ENCODE peak calls at places on chromosomes 4 and X, in five cellular contexts. O is lower lobe of right lung, R is osteoblast, J is cardiac fibroblast, T is WERI-Rb-1. N is an unnamed sample.

GRCh38 chrX:17674611-17675010 is 62.7 kb upstream of the SCML1 start:
- DNase-seq in O (no peak), J (peak), T (no peak), R (no peak), N (peak)

GRCh38 chrX:148259990-148260389 is 240.4 kb upstream of the AFF2 start:
- DNase-seq in T (no peak), J (no peak), O (no peak), R (no peak), N (no peak)

GRCh38 chrX:129760155-129760554 is 19.6 kb upstream of the SASH3 start:
- DNase-seq in J (no peak), R (no peak), O (no peak), T (no peak), N (no peak)

GRCh38 chr4:79920454-79920853 is 152.6 kb downstream of the ANTXR2 start:
- DNase-seq in R (no peak), T (no peak), O (no peak), J (no peak), N (no peak)

GRCh38 chrX:54007682-54008081 is 36.6 kb downstream of the PHF8 start:
- DNase-seq in T (no peak), O (no peak), R (no peak), J (no peak), N (no peak)

GRCh38 chr4:151169223-151169622 is 69.8 kb downstream of the RPS3A start:
- DNase-seq in T (peak), R (peak), J (peak), O (no peak), N (no peak)

GRCh38 chr4:673349-674091 is 556 bp downstream of the ATP5ME start:
- DNase-seq in R (peak), O (peak), T (no peak), J (peak), N (no peak)

GRCh38 chrX:16148896-16149295 is 18.4 kb upstream of the MAGEB17 start:
- DNase-seq in R (no peak), J (no peak), O (no peak), T (no peak), N (no peak)

GRCh38 chr4:128353791-128354190 is 66.2 kb upstream of the PGRMC2 start:
- DNase-seq in O (no peak), T (no peak), J (no peak), R (no peak), N (no peak)

GRCh38 chrX:27491397-27491796 is 28.3 kb upstream of the PPP4R3C start:
- DNase-seq in T (no peak), R (no peak), J (no peak), O (no peak), N (no peak)
- TF ChIP-seq CTCF in T (no peak), R (no peak), J (no peak), O (no peak), N (no peak)

GRCh38 chrX:140091276-140091886 is 126.1 kb upstream of the CXorf66 start:
- DNase-seq in J (no peak), R (peak), T (no peak), O (peak), N (no peak)

GRCh38 chrX:140087865-140088264 is 122.5 kb upstream of the CXorf66 start:
- DNase-seq in R (no peak), T (no peak), J (no peak), O (no peak), N (no peak)

GRCh38 chrX:140088438-140088837 is 123.1 kb upstream of the CXorf66 start:
- DNase-seq in O (no peak), T (no peak), R (no peak), J (no peak), N (no peak)

GRCh38 chrX:140092121-140092520 is 126.8 kb upstream of the CXorf66 start:
- DNase-seq in J (no peak), O (no peak), T (no peak), R (no peak), N (no peak)

DNA sequence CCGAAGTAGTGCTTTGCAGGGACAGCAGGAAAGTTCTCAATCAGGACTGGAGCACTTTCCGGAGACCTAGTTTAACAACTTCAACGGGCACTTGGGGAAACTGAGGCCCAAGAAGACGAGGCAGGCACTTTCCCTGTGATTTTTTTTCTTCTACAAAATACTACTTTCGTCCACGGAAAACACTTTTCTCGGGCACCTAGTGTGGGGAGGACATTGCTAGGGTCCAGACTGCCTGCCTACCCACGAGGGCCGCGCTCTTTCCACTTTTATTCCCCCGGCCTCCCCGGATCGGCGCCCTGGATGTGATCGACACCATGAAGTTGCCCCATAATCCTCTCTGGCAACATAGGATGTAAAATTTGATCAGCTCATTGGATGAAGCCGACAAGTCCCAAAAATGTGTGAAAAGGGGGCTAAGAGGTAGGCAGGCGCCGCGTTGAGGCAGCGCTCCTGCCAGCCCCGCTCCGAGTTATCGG is 125.5 kb upstream of the CXorf66 start:
- DNase-seq in T (no peak), R (no peak), O (no peak), J (no peak), N (no peak)
- H3K4me3 ChIP-seq in T (no peak), R (no peak), O (peak), J (peak), N (peak)

GRCh38 chr4:6200011-6200921 is at the start of gene JAKMIP1:
- DNase-seq in J (peak), R (peak), O (peak), T (peak), N (no peak)
- TF ChIP-seq CTCF in J (no peak), R (no peak), O (no peak), T (no peak), N (no peak)

GRCh38 chr4:143411527-143412480 is 75.1 kb downstream of the GAB1 start:
- DNase-seq in O (no peak), R (no peak), T (no peak), J (peak), N (no peak)
- H3K4me3 ChIP-seq in O (no peak), R (no peak), T (no peak), J (no peak), N (no peak)

GRCh38 chr4:5459236-5459635 is 249.1 kb downstream of the EVC2 start:
- DNase-seq in R (no peak), T (no peak), J (no peak), O (no peak), N (no peak)

GRCh38 chr4:5462254-5462835 is 246.0 kb downstream of the EVC2 start:
- DNase-seq in O (no peak), J (no peak), T (no peak), R (no peak), N (no peak)

GRCh38 chr4:5458676-5459075 is 249.7 kb downstream of the EVC2 start:
- DNase-seq in O (no peak), T (no peak), R (no peak), J (no peak), N (no peak)

GRCh38 chr4:5461477-5461876 is 246.9 kb downstream of the EVC2 start:
- DNase-seq in T (no peak), R (no peak), J (no peak), O (no peak), N (no peak)

GRCh38 chr4:5460106-5460801 is 248.1 kb downstream of the EVC2 start:
- DNase-seq in J (peak), R (peak), O (no peak), T (peak), N (no peak)
- TF ChIP-seq CTCF in J (peak), R (peak), O (peak), T (peak), N (peak)

GRCh38 chr4:8103421-8103820 is 55.2 kb downstream of the ABLIM2 start:
- DNase-seq in O (no peak), R (peak), T (no peak), J (no peak), N (no peak)
- H3K4me3 ChIP-seq in O (no peak), R (no peak), T (no peak), J (no peak), N (no peak)

N was measured in esophagus muscularis mucosa.